ENCODE peak calls at places on chromosomes 11 and 22, in four cellular contexts. One of them, this sample, is unnamed.

GRCh38 chr11:64000740-64001514 is 14.7 kb downstream of the OTUB1 start:
- DNase-seq in T-helper 1 cell: no peak
- DNase-seq in B cell: no peak
- DNase-seq in GM06990: no peak
- DNase-seq in this sample: no peak

GRCh38 chr22:45468872-45469572 is 33.7 kb upstream of the FBLN1 start:
- DNase-seq in T-helper 1 cell: no peak
- DNase-seq in B cell: no peak
- DNase-seq in GM06990: no peak
- DNase-seq in this sample: no peak

GRCh38 chr11:8794677-8795103 is 112.1 kb downstream of the RPL27A start:
- DNase-seq in T-helper 1 cell: no peak
- DNase-seq in B cell: no peak
- DNase-seq in GM06990: no peak
- DNase-seq in this sample: no peak

GRCh38 chr11:34809191-34810106 is 106.7 kb downstream of the APIP start:
- DNase-seq in T-helper 1 cell: peak
- DNase-seq in B cell: no peak
- DNase-seq in GM06990: no peak
- DNase-seq in this sample: no peak

GRCh38 chr11:78190871-78191538 is 2.3 kb downstream of the USP35 start:
- DNase-seq in T-helper 1 cell: no peak
- DNase-seq in B cell: no peak
- DNase-seq in GM06990: no peak
- DNase-seq in this sample: no peak

GRCh38 chr11:45794169-45794568 is 10.8 kb upstream of the SLC35C1 start:
- DNase-seq in T-helper 1 cell: no peak
- DNase-seq in B cell: no peak
- DNase-seq in GM06990: no peak
- DNase-seq in this sample: no peak

GRCh38 chr22:50733521-50734342 is 4.3 kb upstream of the ACR start:
- DNase-seq in T-helper 1 cell: no peak
- DNase-seq in B cell: no peak
- DNase-seq in GM06990: no peak
- DNase-seq in this sample: no peak

GRCh38 chr11:94845622-94846021 is 77.5 kb downstream of the AMOTL1 start:
- DNase-seq in T-helper 1 cell: no peak
- DNase-seq in B cell: no peak
- DNase-seq in GM06990: no peak
- DNase-seq in this sample: no peak

GRCh38 chr22:36860017-36860416 is 789 bp upstream of the NCF4 start:
- DNase-seq in T-helper 1 cell: peak
- DNase-seq in B cell: no peak
- DNase-seq in GM06990: no peak
- DNase-seq in this sample: no peak

GRCh38 chr11:69205929-69206612 is 50.3 kb downstream of the SMIM38 start:
- DNase-seq in T-helper 1 cell: no peak
- DNase-seq in B cell: no peak
- DNase-seq in GM06990: no peak
- DNase-seq in this sample: no peak

GRCh38 chr22:25068701-25069100 is 116.2 kb downstream of the KIAA1671 start:
- DNase-seq in T-helper 1 cell: peak
- DNase-seq in B cell: no peak
- DNase-seq in GM06990: no peak
- DNase-seq in this sample: no peak

GRCh38 chr22:50621948-50622722 is 5.8 kb downstream of the ARSA start:
- DNase-seq in T-helper 1 cell: peak
- DNase-seq in B cell: peak
- DNase-seq in GM06990: no peak
- DNase-seq in this sample: peak

GRCh38 chr11:68852628-68853027 is 10.9 kb upstream of the CPT1A start:
- DNase-seq in T-helper 1 cell: no peak
- DNase-seq in B cell: no peak
- DNase-seq in GM06990: no peak
- DNase-seq in this sample: no peak

GRCh38 chr11:126748097-126748756 is 252.3 kb downstream of the KIRREL3 start:
- DNase-seq in T-helper 1 cell: no peak
- DNase-seq in B cell: no peak
- DNase-seq in GM06990: no peak
- DNase-seq in this sample: no peak

GRCh38 chr11:62931501-62932278 is 10.5 kb upstream of the CHRM1 start:
- DNase-seq in T-helper 1 cell: no peak
- DNase-seq in B cell: no peak
- DNase-seq in GM06990: no peak
- DNase-seq in this sample: no peak

GRCh38 chr22:27879923-27880322 is 39.1 kb downstream of the PITPNB start:
- DNase-seq in T-helper 1 cell: no peak
- DNase-seq in B cell: peak
- DNase-seq in GM06990: no peak
- DNase-seq in this sample: peak

GRCh38 chr22:40247976-40248375 is 70.3 kb downstream of the TNRC6B start:
- DNase-seq in T-helper 1 cell: peak
- DNase-seq in B cell: no peak
- DNase-seq in GM06990: no peak
- DNase-seq in this sample: no peak

GRCh38 chr11:10255388-10256125 is 38.5 kb downstream of the SBF2 start:
- DNase-seq in T-helper 1 cell: no peak
- DNase-seq in B cell: no peak
- DNase-seq in GM06990: no peak
- DNase-seq in this sample: no peak

GRCh38 chr11:134666273-134667174 is 254.5 kb upstream of the B3GAT1 start:
- DNase-seq in T-helper 1 cell: no peak
- DNase-seq in B cell: no peak
- DNase-seq in GM06990: no peak
- DNase-seq in this sample: no peak

GRCh38 chr11:114272311-114272710 is 23.9 kb upstream of the NNMT start:
- DNase-seq in T-helper 1 cell: no peak
- DNase-seq in B cell: no peak
- DNase-seq in GM06990: no peak
- DNase-seq in this sample: no peak

GRCh38 chr22:37172266-37173245 is 15.5 kb downstream of the C1QTNF6 start:
- DNase-seq in T-helper 1 cell: no peak
- DNase-seq in B cell: no peak
- DNase-seq in GM06990: no peak
- DNase-seq in this sample: no peak

GRCh38 chr11:441418-442274 is at the start of gene ANO9:
- DNase-seq in T-helper 1 cell: peak
- DNase-seq in B cell: peak
- DNase-seq in GM06990: peak
- DNase-seq in this sample: peak

GRCh38 chr11:12798609-12799011 is 124.4 kb downstream of the TEAD1 start:
- DNase-seq in T-helper 1 cell: no peak
- DNase-seq in B cell: no peak
- DNase-seq in GM06990: no peak
- DNase-seq in this sample: no peak

GRCh38 chr11:112280268-112281126 is 19.8 kb upstream of the PLET1 start:
- DNase-seq in T-helper 1 cell: peak
- DNase-seq in B cell: peak
- DNase-seq in GM06990: peak
- DNase-seq in this sample: peak

GRCh38 chr22:20273720-20274119 is 5.6 kb upstream of the RTN4R start:
- DNase-seq in T-helper 1 cell: no peak
- DNase-seq in B cell: no peak
- DNase-seq in GM06990: no peak
- DNase-seq in this sample: no peak

GRCh38 chr11:134539285-134539684 is 127.2 kb upstream of the B3GAT1 start:
- DNase-seq in T-helper 1 cell: no peak
- DNase-seq in B cell: no peak
- DNase-seq in GM06990: no peak
- DNase-seq in this sample: no peak

GRCh38 chr22:37581534-37581933 is 1.6 kb upstream of the LGALS2 start:
- DNase-seq in T-helper 1 cell: no peak
- DNase-seq in B cell: no peak
- DNase-seq in GM06990: no peak
- DNase-seq in this sample: no peak

GRCh38 chr22:45948081-45948648 is 28.8 kb downstream of the WNT7B start:
- DNase-seq in T-helper 1 cell: no peak
- DNase-seq in B cell: peak
- DNase-seq in GM06990: no peak
- DNase-seq in this sample: no peak

GRCh38 chr11:111733655-111734088 is 32.5 kb downstream of the PPP2R1B start:
- DNase-seq in T-helper 1 cell: no peak
- DNase-seq in B cell: no peak
- DNase-seq in GM06990: no peak
- DNase-seq in this sample: no peak

GRCh38 chr11:75520688-75521087 is 5.1 kb downstream of the GDPD5 start:
- DNase-seq in T-helper 1 cell: no peak
- DNase-seq in B cell: no peak
- DNase-seq in GM06990: no peak
- DNase-seq in this sample: no peak